ENCODE peak calls at places on chromosomes 12 and 14, in ten cellular contexts. A is SK-N-MC; V is globus pallidus; G is mammary epithelial cell; U is non-pigmented ciliary epithelial cell; K is activated CD4-positive, alpha-beta memory T cell treated with anti-CD3 and anti-CD28 coated beads, Interleukin-2, amount 10 ng/mL, durations not matched to agents 7 days and 5 days; L is kidney tubule cell; I is naive thymus-derived CD4-positive, alpha-beta T cell; X is HFFc6; W is M059J. C is an unnamed sample.

GRCh38 chr12:124125472-124125871 is 152.5 kb downstream of the ZNF664 start:
- DNase-seq in A (no peak), V (no peak), G (peak), U (no peak), K (peak), L (peak), I (no peak), X (no peak), W (no peak), C (no peak)

GRCh38 chr12:98453492-98453891 is 61.9 kb upstream of the TMPO start:
- DNase-seq in A (no peak), V (no peak), G (no peak), U (no peak), K (no peak), L (no peak), I (no peak), X (no peak), W (no peak), C (no peak)

GRCh38 chr12:109098142-109098652 is 800 bp downstream of the UNG start:
- DNase-seq in A (no peak), V (no peak), G (no peak), U (no peak), K (no peak), L (peak), I (no peak), X (peak), W (peak), C (no peak)

GRCh38 chr12:46187023-46187422 is 81.8 kb downstream of the SLC38A1 start:
- DNase-seq in A (peak), V (no peak), G (peak), U (peak), K (no peak), L (peak), I (no peak), X (peak), W (peak), C (peak)

GRCh38 chr12:18141583-18141982 is 51.6 kb upstream of the RERGL start:
- DNase-seq in A (no peak), V (no peak), G (peak), U (peak), K (no peak), L (peak), I (no peak), X (no peak), W (peak), C (peak)

GRCh38 chr12:111406474-111407370 is 999 bp downstream of the SH2B3 start:
- DNase-seq in A (no peak), V (peak), G (no peak), U (no peak), K (peak), L (no peak), I (peak), X (no peak), W (no peak), C (no peak)

GRCh38 chr12:42666671-42667243 is 77.2 kb upstream of the PRICKLE1 start:
- DNase-seq in A (no peak), V (no peak), G (peak), U (no peak), K (no peak), L (no peak), I (no peak), X (no peak), W (no peak), C (peak)

GRCh38 chr12:1348606-1349005 is 245.8 kb downstream of the FBXL14 start:
- DNase-seq in A (no peak), V (no peak), G (no peak), U (no peak), K (no peak), L (no peak), I (no peak), X (no peak), W (no peak), C (no peak)

GRCh38 chr14:55125403-55125802 is 3.6 kb upstream of the LGALS3 start:
- DNase-seq in A (no peak), V (no peak), G (no peak), U (no peak), K (peak), L (peak), I (no peak), X (no peak), W (peak), C (no peak)

GRCh38 chr12:11228268-11228879 is 41.1 kb downstream of the PRB3 start:
- DNase-seq in A (no peak), V (peak), G (peak), U (peak), K (peak), L (peak), I (no peak), X (peak), W (peak), C (peak)

GRCh38 chr14:23624830-23625404 is 11.2 kb upstream of the DHRS2 start:
- DNase-seq in A (no peak), V (no peak), G (no peak), U (no peak), K (no peak), L (no peak), I (no peak), X (no peak), W (no peak), C (no peak)

GRCh38 chr12:12357697-12358476 is 1.0 kb downstream of the BORCS5 start:
- DNase-seq in A (no peak), V (no peak), G (peak), U (no peak), K (no peak), L (no peak), I (no peak), X (peak), W (peak), C (no peak)

GRCh38 chr12:102390068-102390467 is 90.3 kb downstream of the IGF1 start:
- DNase-seq in A (no peak), V (no peak), G (no peak), U (no peak), K (no peak), L (no peak), I (no peak), X (no peak), W (no peak), C (no peak)

GRCh38 chr12:94563261-94563660 is 87.1 kb downstream of the TMCC3 start:
- DNase-seq in A (no peak), V (no peak), G (no peak), U (no peak), K (no peak), L (no peak), I (no peak), X (no peak), W (no peak), C (no peak)

GRCh38 chr12:118737985-118738540 is 243.3 kb upstream of the SRRM4 start:
- DNase-seq in A (no peak), V (no peak), G (no peak), U (no peak), K (no peak), L (no peak), I (no peak), X (no peak), W (no peak), C (no peak)

GRCh38 chr12:52655720-52656124 is 3.7 kb upstream of the KRT2 start:
- DNase-seq in A (no peak), V (no peak), G (peak), U (no peak), K (no peak), L (peak), I (no peak), X (no peak), W (no peak), C (peak)

GRCh38 chr12:123094349-123095073 is 56.4 kb downstream of the PITPNM2 start:
- DNase-seq in A (no peak), V (no peak), G (peak), U (no peak), K (no peak), L (peak), I (no peak), X (peak), W (peak), C (peak)

GRCh38 chr12:120361506-120362208 is 7.3 kb downstream of the MSI1 start:
- DNase-seq in A (peak), V (peak), G (no peak), U (no peak), K (no peak), L (peak), I (no peak), X (no peak), W (peak), C (peak)

GRCh38 chr14:61476737-61477410 is 155.5 kb downstream of the PRKCH start:
- DNase-seq in A (no peak), V (peak), G (peak), U (peak), K (peak), L (peak), I (no peak), X (peak), W (peak), C (peak)

GRCh38 chr12:113861708-113862312 is 104.3 kb downstream of the RBM19 start:
- DNase-seq in A (no peak), V (no peak), G (no peak), U (no peak), K (no peak), L (no peak), I (no peak), X (no peak), W (no peak), C (peak)

GRCh38 chr12:111635524-111635923 is 36.4 kb upstream of the ATXN2 start:
- DNase-seq in A (no peak), V (no peak), G (no peak), U (no peak), K (no peak), L (no peak), I (no peak), X (no peak), W (no peak), C (no peak)

GRCh38 chr14:65281991-65282908 is 130.3 kb upstream of the FUT8 start:
- DNase-seq in A (no peak), V (peak), G (peak), U (peak), K (peak), L (peak), I (no peak), X (peak), W (peak), C (peak)

GRCh38 chr12:12380949-12381593 is 24.2 kb downstream of the BORCS5 start:
- DNase-seq in A (no peak), V (no peak), G (no peak), U (no peak), K (no peak), L (no peak), I (no peak), X (no peak), W (no peak), C (no peak)

GRCh38 chr14:100774164-100774537 is 47.5 kb downstream of the DLK1 start:
- DNase-seq in A (no peak), V (no peak), G (no peak), U (no peak), K (no peak), L (no peak), I (no peak), X (no peak), W (no peak), C (peak)

GRCh38 chr14:61573321-61573720 is 122.0 kb upstream of the HIF1A start:
- DNase-seq in A (no peak), V (no peak), G (no peak), U (no peak), K (no peak), L (no peak), I (no peak), X (no peak), W (peak), C (no peak)

GRCh38 chr12:66739266-66739665 is 60.4 kb upstream of the GRIP1 start:
- DNase-seq in A (no peak), V (no peak), G (no peak), U (no peak), K (no peak), L (no peak), I (no peak), X (no peak), W (no peak), C (no peak)

GRCh38 chr12:115491851-115492250 is 785.6 kb downstream of the MED13L start:
- DNase-seq in A (no peak), V (no peak), G (no peak), U (no peak), K (no peak), L (no peak), I (no peak), X (no peak), W (no peak), C (no peak)

GRCh38 chr12:2666846-2667245 is 127.9 kb upstream of the FKBP4 start:
- DNase-seq in A (no peak), V (no peak), G (no peak), U (no peak), K (no peak), L (no peak), I (peak), X (no peak), W (no peak), C (no peak)

GRCh38 chr12:98998697-98999299 is 353.7 kb downstream of the APAF1 start:
- DNase-seq in A (peak), V (peak), G (peak), U (no peak), K (no peak), L (peak), I (no peak), X (peak), W (peak), C (peak)

GRCh38 chr14:96260341-96260821 is 4.4 kb downstream of the BDKRB1 start:
- DNase-seq in A (no peak), V (no peak), G (no peak), U (no peak), K (no peak), L (no peak), I (no peak), X (peak), W (no peak), C (no peak)

GRCh38 chr12:115960-116915 is 49.7 kb downstream of the IQSEC3 start:
- DNase-seq in A (no peak), V (no peak), G (no peak), U (no peak), K (no peak), L (no peak), I (no peak), X (no peak), W (no peak), C (no peak)

GRCh38 chr12:32483499-32483898 is 84.1 kb downstream of the FGD4 start:
- DNase-seq in A (no peak), V (peak), G (no peak), U (no peak), K (no peak), L (no peak), I (no peak), X (no peak), W (peak), C (no peak)

GRCh38 chr12:22577667-22578066 is 33.3 kb upstream of the C2CD5 start:
- DNase-seq in A (no peak), V (no peak), G (peak), U (no peak), K (no peak), L (no peak), I (no peak), X (no peak), W (no peak), C (no peak)

GRCh38 chr12:45220366-45220931 is 4.6 kb downstream of the ANO6 start:
- DNase-seq in A (no peak), V (no peak), G (peak), U (no peak), K (no peak), L (peak), I (no peak), X (no peak), W (no peak), C (no peak)

GRCh38 chr12:88693837-88694445 is 113.7 kb upstream of the KITLG start:
- DNase-seq in A (no peak), V (no peak), G (peak), U (no peak), K (no peak), L (peak), I (no peak), X (no peak), W (peak), C (no peak)

GRCh38 chr12:110245278-110245868 is 35.7 kb upstream of the ATP2A2 start:
- DNase-seq in A (no peak), V (no peak), G (no peak), U (no peak), K (peak), L (no peak), I (peak), X (no peak), W (no peak), C (peak)

C was measured in Daoy.